ENCODE peak calls at places on chromosomes 4 and X, in eight cellular contexts. One of them, this sample, is unnamed.

GRCh38 chr4:125280892-125281403 is 33.8 kb upstream of the FAT4 start:
- DNase-seq in activated CD4-positive, alpha-beta T cell treated with anti-CD3 and anti-CD28 coated beads for 1 hour: no peak
- DNase-seq in SW480: no peak
- DNase-seq in amygdala: no peak
- DNase-seq in brain microvascular endothelial cell: no peak
- DNase-seq in T-helper 1 cell: no peak
- DNase-seq in gastrocnemius medialis: no peak
- DNase-seq in NCI-H1930: no peak
- DNase-seq in this sample: no peak

GRCh38 chrX:115713465-115713864 is 152.5 kb downstream of the PLS3 start:
- DNase-seq in amygdala: no peak
- DNase-seq in activated CD4-positive, alpha-beta T cell treated with anti-CD3 and anti-CD28 coated beads for 1 hour: no peak
- DNase-seq in gastrocnemius medialis: no peak
- DNase-seq in SW480: no peak
- DNase-seq in NCI-H1930: no peak
- DNase-seq in brain microvascular endothelial cell: no peak
- DNase-seq in T-helper 1 cell: no peak
- DNase-seq in this sample: no peak

GRCh38 chrX:109886122-109886761 is 116.7 kb upstream of the TMEM164 start:
- DNase-seq in brain microvascular endothelial cell: peak; percentile 38
- DNase-seq in T-helper 1 cell: no peak
- DNase-seq in NCI-H1930: peak; percentile 11
- DNase-seq in activated CD4-positive, alpha-beta T cell treated with anti-CD3 and anti-CD28 coated beads for 1 hour: no peak
- DNase-seq in SW480: peak; percentile 24
- DNase-seq in gastrocnemius medialis: no peak
- DNase-seq in amygdala: no peak
- DNase-seq in this sample: peak; percentile 2

GRCh38 chr4:159069922-159070321 is 33.0 kb upstream of the RAPGEF2 start:
- DNase-seq in amygdala: no peak
- DNase-seq in brain microvascular endothelial cell: peak; percentile 21
- DNase-seq in T-helper 1 cell: no peak
- DNase-seq in NCI-H1930: no peak
- DNase-seq in SW480: no peak
- DNase-seq in activated CD4-positive, alpha-beta T cell treated with anti-CD3 and anti-CD28 coated beads for 1 hour: no peak
- DNase-seq in gastrocnemius medialis: no peak
- DNase-seq in this sample: no peak

GRCh38 chr4:166169111-166169510 is 296.1 kb downstream of the TLL1 start:
- DNase-seq in NCI-H1930: no peak
- DNase-seq in brain microvascular endothelial cell: peak; percentile 23
- DNase-seq in gastrocnemius medialis: no peak
- DNase-seq in amygdala: no peak
- DNase-seq in SW480: no peak
- DNase-seq in activated CD4-positive, alpha-beta T cell treated with anti-CD3 and anti-CD28 coated beads for 1 hour: no peak
- DNase-seq in T-helper 1 cell: no peak
- DNase-seq in this sample: no peak

GRCh38 chrX:27599928-27600327 is 9.8 kb downstream of the DCAF8L2 start:
- DNase-seq in activated CD4-positive, alpha-beta T cell treated with anti-CD3 and anti-CD28 coated beads for 1 hour: no peak
- DNase-seq in brain microvascular endothelial cell: no peak
- DNase-seq in T-helper 1 cell: no peak
- DNase-seq in NCI-H1930: no peak
- DNase-seq in SW480: peak; percentile 26
- DNase-seq in amygdala: no peak
- DNase-seq in gastrocnemius medialis: no peak
- DNase-seq in this sample: no peak

GRCh38 chr4:163482197-163482596 is 8.6 kb upstream of the TKTL2 start:
- DNase-seq in activated CD4-positive, alpha-beta T cell treated with anti-CD3 and anti-CD28 coated beads for 1 hour: no peak
- DNase-seq in amygdala: no peak
- DNase-seq in brain microvascular endothelial cell: no peak
- DNase-seq in NCI-H1930: no peak
- DNase-seq in T-helper 1 cell: no peak
- DNase-seq in gastrocnemius medialis: no peak
- DNase-seq in SW480: no peak
- DNase-seq in this sample: no peak

GRCh38 chrX:17242470-17242869 is 132.5 kb upstream of the NHS start:
- DNase-seq in amygdala: peak; percentile 18
- DNase-seq in T-helper 1 cell: no peak
- DNase-seq in gastrocnemius medialis: peak; percentile 10
- DNase-seq in NCI-H1930: peak; percentile 41
- DNase-seq in brain microvascular endothelial cell: peak; percentile 50
- DNase-seq in activated CD4-positive, alpha-beta T cell treated with anti-CD3 and anti-CD28 coated beads for 1 hour: no peak
- DNase-seq in SW480: peak; percentile 42
- DNase-seq in this sample: peak; percentile 29

GRCh38 chr4:4260185-4260751 is 12.2 kb upstream of the TMEM128 start:
- DNase-seq in SW480: peak; percentile 74
- DNase-seq in gastrocnemius medialis: no peak
- DNase-seq in brain microvascular endothelial cell: peak; percentile 35
- DNase-seq in T-helper 1 cell: no peak
- DNase-seq in NCI-H1930: no peak
- DNase-seq in amygdala: no peak
- DNase-seq in activated CD4-positive, alpha-beta T cell treated with anti-CD3 and anti-CD28 coated beads for 1 hour: no peak
- DNase-seq in this sample: no peak

GRCh38 chr4:109945056-109945455 is 32.4 kb downstream of the EGF start:
- DNase-seq in SW480: peak; percentile 5
- DNase-seq in gastrocnemius medialis: peak; percentile 52
- DNase-seq in brain microvascular endothelial cell: no peak
- DNase-seq in amygdala: no peak
- DNase-seq in activated CD4-positive, alpha-beta T cell treated with anti-CD3 and anti-CD28 coated beads for 1 hour: no peak
- DNase-seq in T-helper 1 cell: no peak
- DNase-seq in NCI-H1930: no peak
- DNase-seq in this sample: no peak

GRCh38 chrX:115428011-115428410 is 133.0 kb upstream of the PLS3 start:
- DNase-seq in T-helper 1 cell: no peak
- DNase-seq in SW480: no peak
- DNase-seq in brain microvascular endothelial cell: no peak
- DNase-seq in NCI-H1930: no peak
- DNase-seq in amygdala: no peak
- DNase-seq in activated CD4-positive, alpha-beta T cell treated with anti-CD3 and anti-CD28 coated beads for 1 hour: no peak
- DNase-seq in gastrocnemius medialis: no peak
- DNase-seq in this sample: no peak

GRCh38 chr4:76485450-76485849 is 50.4 kb downstream of the SHROOM3 start:
- DNase-seq in SW480: peak; percentile 84
- DNase-seq in amygdala: no peak
- DNase-seq in gastrocnemius medialis: no peak
- DNase-seq in T-helper 1 cell: no peak
- DNase-seq in NCI-H1930: no peak
- DNase-seq in activated CD4-positive, alpha-beta T cell treated with anti-CD3 and anti-CD28 coated beads for 1 hour: no peak
- DNase-seq in brain microvascular endothelial cell: no peak
- DNase-seq in this sample: no peak

GRCh38 chr4:89275587-89275986 is 32.0 kb downstream of the GPRIN3 start:
- DNase-seq in gastrocnemius medialis: no peak
- DNase-seq in brain microvascular endothelial cell: no peak
- DNase-seq in activated CD4-positive, alpha-beta T cell treated with anti-CD3 and anti-CD28 coated beads for 1 hour: no peak
- DNase-seq in amygdala: no peak
- DNase-seq in SW480: no peak
- DNase-seq in T-helper 1 cell: no peak
- DNase-seq in NCI-H1930: no peak
- DNase-seq in this sample: no peak

GRCh38 chr4:22237155-22237751 is 278.6 kb downstream of the ADGRA3 start:
- DNase-seq in gastrocnemius medialis: no peak
- DNase-seq in T-helper 1 cell: no peak
- DNase-seq in brain microvascular endothelial cell: no peak
- DNase-seq in activated CD4-positive, alpha-beta T cell treated with anti-CD3 and anti-CD28 coated beads for 1 hour: peak; percentile 24
- DNase-seq in SW480: peak; percentile 8
- DNase-seq in amygdala: no peak
- DNase-seq in NCI-H1930: no peak
- DNase-seq in this sample: peak; percentile 61

GRCh38 chr4:119659576-119659975 is 31.0 kb upstream of the PDE5A start:
- DNase-seq in T-helper 1 cell: no peak
- DNase-seq in gastrocnemius medialis: no peak
- DNase-seq in activated CD4-positive, alpha-beta T cell treated with anti-CD3 and anti-CD28 coated beads for 1 hour: no peak
- DNase-seq in NCI-H1930: no peak
- DNase-seq in brain microvascular endothelial cell: peak; percentile 79
- DNase-seq in amygdala: no peak
- DNase-seq in SW480: no peak
- DNase-seq in this sample: no peak

GRCh38 chrX:153685751-153686676 is 1.7 kb upstream of the SLC6A8 start:
- DNase-seq in gastrocnemius medialis: peak; percentile 13
- DNase-seq in SW480: no peak
- DNase-seq in activated CD4-positive, alpha-beta T cell treated with anti-CD3 and anti-CD28 coated beads for 1 hour: no peak
- DNase-seq in NCI-H1930: no peak
- DNase-seq in brain microvascular endothelial cell: no peak
- DNase-seq in amygdala: no peak
- DNase-seq in T-helper 1 cell: no peak
- DNase-seq in this sample: no peak

GRCh38 chr4:73006286-73006990 is 63.1 kb downstream of the COX18 start:
- DNase-seq in activated CD4-positive, alpha-beta T cell treated with anti-CD3 and anti-CD28 coated beads for 1 hour: no peak
- DNase-seq in NCI-H1930: no peak
- DNase-seq in T-helper 1 cell: no peak
- DNase-seq in gastrocnemius medialis: no peak
- DNase-seq in brain microvascular endothelial cell: no peak
- DNase-seq in SW480: no peak
- DNase-seq in amygdala: no peak
- DNase-seq in this sample: no peak

GRCh38 chr4:29539226-29539625 is 1180.9 kb upstream of the PCDH7 start:
- DNase-seq in amygdala: no peak
- DNase-seq in brain microvascular endothelial cell: no peak
- DNase-seq in NCI-H1930: no peak
- DNase-seq in SW480: no peak
- DNase-seq in gastrocnemius medialis: no peak
- DNase-seq in activated CD4-positive, alpha-beta T cell treated with anti-CD3 and anti-CD28 coated beads for 1 hour: no peak
- DNase-seq in T-helper 1 cell: no peak
- DNase-seq in this sample: no peak

GRCh38 chrX:16797358-16797757 is 11.1 kb downstream of the TXLNG start:
- DNase-seq in T-helper 1 cell: no peak
- DNase-seq in gastrocnemius medialis: peak; percentile 41
- DNase-seq in brain microvascular endothelial cell: no peak
- DNase-seq in NCI-H1930: no peak
- DNase-seq in SW480: no peak
- DNase-seq in amygdala: no peak
- DNase-seq in activated CD4-positive, alpha-beta T cell treated with anti-CD3 and anti-CD28 coated beads for 1 hour: no peak
- DNase-seq in this sample: no peak

GRCh38 chr4:150938417-150938816 is 76.7 kb downstream of the LRBA start:
- DNase-seq in activated CD4-positive, alpha-beta T cell treated with anti-CD3 and anti-CD28 coated beads for 1 hour: no peak
- DNase-seq in gastrocnemius medialis: no peak
- DNase-seq in T-helper 1 cell: no peak
- DNase-seq in NCI-H1930: no peak
- DNase-seq in SW480: peak; percentile 8
- DNase-seq in brain microvascular endothelial cell: no peak
- DNase-seq in amygdala: no peak
- DNase-seq in this sample: peak; percentile 35

GRCh38 chrX:129933700-129934099 is 27.7 kb downstream of the UTP14A start:
- DNase-seq in brain microvascular endothelial cell: no peak
- DNase-seq in gastrocnemius medialis: no peak
- DNase-seq in NCI-H1930: no peak
- DNase-seq in T-helper 1 cell: no peak
- DNase-seq in SW480: no peak
- DNase-seq in activated CD4-positive, alpha-beta T cell treated with anti-CD3 and anti-CD28 coated beads for 1 hour: no peak
- DNase-seq in amygdala: no peak
- DNase-seq in this sample: no peak

GRCh38 chr4:183507928-183508327 is 3.1 kb downstream of the ING2 start:
- DNase-seq in SW480: no peak
- DNase-seq in T-helper 1 cell: no peak
- DNase-seq in gastrocnemius medialis: no peak
- DNase-seq in brain microvascular endothelial cell: no peak
- DNase-seq in activated CD4-positive, alpha-beta T cell treated with anti-CD3 and anti-CD28 coated beads for 1 hour: no peak
- DNase-seq in NCI-H1930: no peak
- DNase-seq in amygdala: no peak
- DNase-seq in this sample: no peak